ENCODE peak calls at places on chromosomes 2 and 18, in seven cellular contexts. One of them, this sample, is unnamed.

GRCh38 chr18:13625843-13626543 is 100.4 kb downstream of the FAM210A start:
- DNase-seq in fibroblast of pulmonary artery: no peak
- DNase-seq in HFF-Myc: no peak
- DNase-seq in epithelial cell of esophagus: no peak
- DNase-seq in kidney: no peak
- DNase-seq in Calu3: no peak
- DNase-seq in NB4: no peak
- DNase-seq in this sample: no peak

GRCh38 chr18:61360440-61361383 is 27.5 kb downstream of the CDH20 start:
- DNase-seq in fibroblast of pulmonary artery: no peak
- DNase-seq in HFF-Myc: no peak
- DNase-seq in epithelial cell of esophagus: no peak
- DNase-seq in kidney: no peak
- DNase-seq in Calu3: no peak
- DNase-seq in NB4: peak
- DNase-seq in this sample: no peak

GRCh38 chr2:239790313-239790712 is 234.8 kb downstream of the NDUFA10 start:
- DNase-seq in fibroblast of pulmonary artery: no peak
- DNase-seq in HFF-Myc: no peak
- DNase-seq in epithelial cell of esophagus: no peak
- DNase-seq in kidney: no peak
- DNase-seq in Calu3: no peak
- DNase-seq in NB4: no peak
- DNase-seq in this sample: no peak

GRCh38 chr2:199771948-199772692 is 78.9 kb downstream of the FTCDNL1 start:
- DNase-seq in fibroblast of pulmonary artery: no peak
- DNase-seq in HFF-Myc: no peak
- DNase-seq in epithelial cell of esophagus: peak
- DNase-seq in kidney: no peak
- DNase-seq in Calu3: no peak
- DNase-seq in NB4: peak
- DNase-seq in this sample: no peak

GRCh38 chr2:221310720-221311119 is 261.4 kb downstream of the EPHA4 start:
- DNase-seq in fibroblast of pulmonary artery: no peak
- DNase-seq in HFF-Myc: no peak
- DNase-seq in epithelial cell of esophagus: no peak
- DNase-seq in kidney: no peak
- DNase-seq in Calu3: no peak
- DNase-seq in NB4: no peak
- DNase-seq in this sample: no peak

GRCh38 chr2:9331704-9332103 is 91.6 kb downstream of the ITGB1BP1 start:
- DNase-seq in fibroblast of pulmonary artery: peak
- DNase-seq in HFF-Myc: no peak
- DNase-seq in epithelial cell of esophagus: no peak
- DNase-seq in kidney: no peak
- DNase-seq in Calu3: no peak
- DNase-seq in NB4: no peak
- DNase-seq in this sample: no peak

GRCh38 chr2:84302513-84303412 is 156.3 kb downstream of the SUCLG1 start:
- DNase-seq in fibroblast of pulmonary artery: peak
- DNase-seq in HFF-Myc: peak
- DNase-seq in epithelial cell of esophagus: peak
- DNase-seq in kidney: no peak
- DNase-seq in Calu3: peak
- DNase-seq in NB4: peak
- DNase-seq in this sample: peak

GRCh38 chr2:124171472-124172063 is 146.5 kb downstream of the CNTNAP5 start:
- DNase-seq in fibroblast of pulmonary artery: no peak
- DNase-seq in HFF-Myc: no peak
- DNase-seq in epithelial cell of esophagus: no peak
- DNase-seq in kidney: no peak
- DNase-seq in Calu3: no peak
- DNase-seq in NB4: no peak
- DNase-seq in this sample: no peak

GRCh38 chr2:170717599-170717963 is 2.4 kb downstream of the SP5 start:
- DNase-seq in fibroblast of pulmonary artery: no peak
- DNase-seq in HFF-Myc: no peak
- DNase-seq in epithelial cell of esophagus: no peak
- DNase-seq in kidney: no peak
- DNase-seq in Calu3: no peak
- DNase-seq in NB4: no peak
- DNase-seq in this sample: no peak

GRCh38 chr2:168255103-168255502 is 7.7 kb upstream of the STK39 start:
- DNase-seq in fibroblast of pulmonary artery: no peak
- DNase-seq in HFF-Myc: no peak
- DNase-seq in epithelial cell of esophagus: no peak
- DNase-seq in kidney: no peak
- DNase-seq in Calu3: no peak
- DNase-seq in NB4: no peak
- DNase-seq in this sample: no peak

GRCh38 chr18:63848159-63848558 is 39.3 kb upstream of the SERPINB2 start:
- DNase-seq in fibroblast of pulmonary artery: peak
- DNase-seq in HFF-Myc: peak
- DNase-seq in epithelial cell of esophagus: peak
- DNase-seq in kidney: no peak
- DNase-seq in Calu3: peak
- DNase-seq in NB4: peak
- DNase-seq in this sample: peak

GRCh38 chr18:3526421-3527354 is 76.7 kb downstream of the TGIF1 start:
- DNase-seq in fibroblast of pulmonary artery: peak
- DNase-seq in HFF-Myc: peak
- DNase-seq in epithelial cell of esophagus: no peak
- DNase-seq in kidney: no peak
- DNase-seq in Calu3: no peak
- DNase-seq in NB4: peak
- DNase-seq in this sample: no peak

GRCh38 chr2:77938462-77938861 is 416.3 kb upstream of the LRRTM4 start:
- DNase-seq in fibroblast of pulmonary artery: no peak
- DNase-seq in HFF-Myc: no peak
- DNase-seq in epithelial cell of esophagus: no peak
- DNase-seq in kidney: no peak
- DNase-seq in Calu3: no peak
- DNase-seq in NB4: no peak
- DNase-seq in this sample: no peak

GRCh38 chr2:3192920-3193319 is 184.7 kb downstream of the EIPR1 start:
- DNase-seq in fibroblast of pulmonary artery: peak
- DNase-seq in HFF-Myc: no peak
- DNase-seq in epithelial cell of esophagus: no peak
- DNase-seq in kidney: no peak
- DNase-seq in Calu3: no peak
- DNase-seq in NB4: no peak
- DNase-seq in this sample: no peak

GRCh38 chr2:108257757-108258331 is 18.1 kb downstream of the SULT1C3 start:
- DNase-seq in fibroblast of pulmonary artery: no peak
- DNase-seq in HFF-Myc: no peak
- DNase-seq in epithelial cell of esophagus: peak
- DNase-seq in kidney: no peak
- DNase-seq in Calu3: no peak
- DNase-seq in NB4: no peak
- DNase-seq in this sample: no peak

GRCh38 chr2:26245231-26245732 is 543 bp downstream of the HADHB start:
- DNase-seq in fibroblast of pulmonary artery: peak
- DNase-seq in HFF-Myc: no peak
- DNase-seq in epithelial cell of esophagus: peak
- DNase-seq in kidney: no peak
- DNase-seq in Calu3: no peak
- DNase-seq in NB4: no peak
- DNase-seq in this sample: peak

GRCh38 chr2:73983322-73984202 is 1.1 kb upstream of the TET3 start:
- DNase-seq in fibroblast of pulmonary artery: no peak
- DNase-seq in HFF-Myc: no peak
- DNase-seq in epithelial cell of esophagus: peak
- DNase-seq in kidney: peak
- DNase-seq in Calu3: peak
- DNase-seq in NB4: peak
- DNase-seq in this sample: peak
- TF ChIP-seq CTCF in fibroblast of pulmonary artery: no peak
- TF ChIP-seq CTCF in HFF-Myc: no peak
- TF ChIP-seq CTCF in epithelial cell of esophagus: peak
- TF ChIP-seq CTCF in kidney: no peak
- TF ChIP-seq CTCF in Calu3: no peak
- TF ChIP-seq CTCF in NB4: peak
- TF ChIP-seq CTCF in this sample: no peak

GRCh38 chr2:164841719-164842623 is at the start of gene COBLL1:
- DNase-seq in fibroblast of pulmonary artery: peak
- DNase-seq in HFF-Myc: peak
- DNase-seq in epithelial cell of esophagus: peak
- DNase-seq in kidney: peak
- DNase-seq in Calu3: peak
- DNase-seq in NB4: peak
- DNase-seq in this sample: peak
- TF ChIP-seq CTCF in fibroblast of pulmonary artery: peak
- TF ChIP-seq CTCF in HFF-Myc: peak
- TF ChIP-seq CTCF in epithelial cell of esophagus: peak
- TF ChIP-seq CTCF in kidney: peak
- TF ChIP-seq CTCF in Calu3: peak
- TF ChIP-seq CTCF in NB4: peak
- TF ChIP-seq CTCF in this sample: peak

DNA sequence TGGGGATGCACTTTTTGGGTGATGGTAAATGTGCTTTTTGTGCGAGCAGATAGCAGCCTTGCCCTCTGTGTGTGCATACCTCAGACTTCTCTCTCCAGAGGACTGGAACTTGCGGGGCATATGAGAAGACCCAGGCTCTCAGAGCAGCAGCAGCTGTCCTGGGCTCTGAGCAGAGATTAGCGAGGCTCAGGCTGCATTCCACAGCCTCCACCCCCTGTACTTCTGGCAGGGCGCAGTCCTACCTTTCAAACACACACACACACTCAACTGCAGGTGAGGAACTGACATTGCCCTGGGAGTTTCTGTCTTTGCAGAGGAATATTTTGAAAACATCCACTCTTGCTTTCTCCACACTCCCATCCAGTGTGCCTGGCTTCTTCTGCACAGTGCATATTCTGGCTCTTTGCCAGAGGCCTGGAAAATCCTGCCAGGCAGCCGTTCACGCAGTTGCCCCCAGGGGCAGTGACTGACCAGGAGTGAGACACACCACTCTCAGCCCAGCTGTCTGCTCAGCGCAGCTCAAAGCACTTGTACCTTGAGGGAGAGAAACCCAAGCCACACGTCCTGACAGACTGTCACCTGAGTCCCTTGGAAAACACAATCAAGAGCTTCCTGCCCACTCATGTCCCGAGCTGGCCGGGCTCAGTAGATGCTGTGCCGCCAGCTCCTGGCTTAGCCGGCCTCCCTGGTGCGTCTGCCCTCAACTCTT is 460.8 kb downstream of the RNF144A start:
- DNase-seq in fibroblast of pulmonary artery: no peak
- DNase-seq in HFF-Myc: no peak
- DNase-seq in epithelial cell of esophagus: peak
- DNase-seq in kidney: peak
- DNase-seq in Calu3: peak
- DNase-seq in NB4: no peak
- DNase-seq in this sample: peak
- TF ChIP-seq CTCF in fibroblast of pulmonary artery: no peak
- TF ChIP-seq CTCF in HFF-Myc: no peak
- TF ChIP-seq CTCF in epithelial cell of esophagus: no peak
- TF ChIP-seq CTCF in kidney: peak
- TF ChIP-seq CTCF in Calu3: no peak
- TF ChIP-seq CTCF in NB4: no peak
- TF ChIP-seq CTCF in this sample: no peak

GRCh38 chr18:54127759-54128378 is 96.6 kb downstream of the MBD2 start:
- DNase-seq in fibroblast of pulmonary artery: peak
- DNase-seq in HFF-Myc: no peak
- DNase-seq in epithelial cell of esophagus: peak
- DNase-seq in kidney: no peak
- DNase-seq in Calu3: peak
- DNase-seq in NB4: peak
- DNase-seq in this sample: peak
- TF ChIP-seq CTCF in fibroblast of pulmonary artery: peak
- TF ChIP-seq CTCF in HFF-Myc: peak
- TF ChIP-seq CTCF in epithelial cell of esophagus: peak
- TF ChIP-seq CTCF in kidney: peak
- TF ChIP-seq CTCF in Calu3: peak
- TF ChIP-seq CTCF in NB4: peak
- TF ChIP-seq CTCF in this sample: peak

GRCh38 chr2:130864830-130865229 is 28.1 kb downstream of the ARHGEF4 start:
- DNase-seq in fibroblast of pulmonary artery: peak
- DNase-seq in HFF-Myc: peak
- DNase-seq in epithelial cell of esophagus: peak
- DNase-seq in kidney: no peak
- DNase-seq in Calu3: peak
- DNase-seq in NB4: peak
- DNase-seq in this sample: peak
- TF ChIP-seq CTCF in fibroblast of pulmonary artery: no peak
- TF ChIP-seq CTCF in HFF-Myc: no peak
- TF ChIP-seq CTCF in epithelial cell of esophagus: no peak
- TF ChIP-seq CTCF in kidney: no peak
- TF ChIP-seq CTCF in Calu3: no peak
- TF ChIP-seq CTCF in NB4: no peak
- TF ChIP-seq CTCF in this sample: no peak

DNA sequence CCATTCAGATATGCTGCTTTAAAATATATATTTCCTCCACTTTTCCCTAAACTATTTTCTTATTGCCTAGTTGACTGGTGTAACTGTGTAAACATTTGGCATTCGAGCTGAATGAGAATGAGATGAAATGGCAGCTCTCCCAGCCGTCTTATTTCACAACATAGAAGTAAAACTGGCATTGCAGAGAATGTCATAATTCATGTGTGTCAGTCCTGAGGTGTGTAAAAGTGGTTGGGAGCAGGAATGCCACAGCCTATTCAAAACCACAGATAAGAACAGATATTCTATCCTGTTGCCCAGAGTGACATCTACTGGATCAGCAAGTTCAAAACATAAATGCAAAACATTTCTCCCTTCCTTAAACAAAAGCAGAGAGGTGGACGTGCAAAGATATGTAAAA is 565.5 kb upstream of the CHAC2 start:
- DNase-seq in fibroblast of pulmonary artery: peak
- DNase-seq in HFF-Myc: peak
- DNase-seq in epithelial cell of esophagus: peak
- DNase-seq in kidney: no peak
- DNase-seq in Calu3: peak
- DNase-seq in NB4: peak
- DNase-seq in this sample: peak
- TF ChIP-seq CTCF in fibroblast of pulmonary artery: peak
- TF ChIP-seq CTCF in HFF-Myc: peak
- TF ChIP-seq CTCF in epithelial cell of esophagus: peak
- TF ChIP-seq CTCF in kidney: peak
- TF ChIP-seq CTCF in Calu3: no peak
- TF ChIP-seq CTCF in NB4: no peak
- TF ChIP-seq CTCF in this sample: peak

DNA sequence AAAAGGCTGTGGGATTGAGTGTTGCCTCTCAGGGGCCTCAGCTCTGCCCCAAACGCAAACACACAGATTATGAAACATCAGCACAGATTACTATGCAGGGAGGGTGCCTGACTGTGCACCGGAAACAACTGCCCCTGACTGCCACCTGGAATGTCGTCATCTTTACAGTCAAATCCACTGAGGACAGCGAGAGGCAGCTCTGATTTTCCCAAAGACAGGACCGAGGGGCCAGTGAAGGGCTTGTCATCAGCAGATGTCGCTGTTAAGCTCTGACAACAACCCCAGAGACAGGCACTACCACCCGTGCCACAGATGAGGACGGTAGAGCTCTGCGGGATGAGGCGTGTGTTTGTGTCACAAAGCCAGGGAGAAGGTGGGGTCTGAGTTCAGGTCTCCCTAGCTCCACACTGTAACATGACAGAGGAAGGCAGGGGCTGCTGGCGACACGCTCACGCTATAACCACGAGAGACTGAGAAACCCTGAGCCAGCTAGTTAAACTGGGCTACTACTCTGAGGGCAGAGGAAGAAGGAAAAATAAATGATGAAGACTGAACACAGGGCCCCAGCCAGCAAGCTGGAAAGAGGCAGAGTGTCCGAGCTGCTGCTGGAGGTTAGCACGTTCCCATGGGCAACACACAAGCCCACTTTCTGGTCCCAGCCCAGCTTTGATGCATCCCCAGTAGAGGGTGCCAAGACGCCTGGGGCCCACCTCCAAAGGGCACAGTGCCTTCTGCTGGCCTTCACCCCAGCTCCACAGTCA is 47.0 kb downstream of the PARD6G start:
- DNase-seq in fibroblast of pulmonary artery: no peak
- DNase-seq in HFF-Myc: peak
- DNase-seq in epithelial cell of esophagus: no peak
- DNase-seq in kidney: no peak
- DNase-seq in Calu3: no peak
- DNase-seq in NB4: peak
- DNase-seq in this sample: peak
- TF ChIP-seq CTCF in fibroblast of pulmonary artery: peak
- TF ChIP-seq CTCF in HFF-Myc: peak
- TF ChIP-seq CTCF in epithelial cell of esophagus: peak
- TF ChIP-seq CTCF in kidney: no peak
- TF ChIP-seq CTCF in Calu3: no peak
- TF ChIP-seq CTCF in NB4: peak
- TF ChIP-seq CTCF in this sample: peak